ENCODE peak calls at places on chromosomes 3 and 15, in five cellular contexts. J is fibroblast of the aortic adventitia, G is astrocyte of the spinal cord, X is lower leg skin, F is spleen. O is an unnamed sample.

GRCh38 chr15:31034152-31034551 is 42.7 kb upstream of the MTMR10 start:
- DNase-seq in J (peak; percentile 46), G (no peak), X (no peak), F (no peak), O (peak; percentile 13)

GRCh38 chr15:31292391-31293020 is 34.1 kb upstream of the KLF13 start:
- DNase-seq in J (no peak), G (no peak), X (peak; percentile 53), F (no peak), O (no peak)

GRCh38 chr15:79132361-79132760 is 41.8 kb upstream of the RASGRF1 start:
- DNase-seq in J (no peak), G (no peak), X (no peak), F (no peak), O (no peak)

GRCh38 chr15:74226761-74227540 is 9.2 kb upstream of the CCDC33 start:
- DNase-seq in J (no peak), G (no peak), X (no peak), F (no peak), O (no peak)

GRCh38 chr3:168457973-168458539 is 362.3 kb upstream of the GOLIM4 start:
- DNase-seq in J (no peak), G (no peak), X (no peak), F (no peak), O (no peak)

GRCh38 chr3:187237741-187238140 is 40.5 kb downstream of the RTP1 start:
- DNase-seq in J (peak; percentile 40), G (no peak), X (no peak), F (no peak), O (no peak)

GRCh38 chr3:35722902-35723301 is 83.6 kb downstream of the ARPP21 start:
- DNase-seq in J (no peak), G (no peak), X (no peak), F (no peak), O (no peak)

GRCh38 chr15:89566621-89567294 is 8.5 kb upstream of the TICRR start:
- DNase-seq in J (no peak), G (no peak), X (no peak), F (no peak), O (no peak)

GRCh38 chr15:50501815-50502214 is 44.7 kb downstream of the USP50 start:
- DNase-seq in J (no peak), G (no peak), X (no peak), F (no peak), O (no peak)

GRCh38 chr3:8625991-8626390 is 18.6 kb downstream of the SSUH2 start:
- DNase-seq in J (no peak), G (no peak), X (no peak), F (no peak), O (no peak)

GRCh38 chr3:74067296-74067695 is 442.6 kb upstream of the PDZRN3 start:
- DNase-seq in J (peak; percentile 14), G (peak; percentile 5), X (no peak), F (no peak), O (peak; percentile 77)

GRCh38 chr15:96207377-96208006 is 123.0 kb upstream of the NR2F2 start:
- DNase-seq in J (no peak), G (no peak), X (no peak), F (no peak), O (peak; percentile 46)

GRCh38 chr3:27253831-27254230 is 115.4 kb downstream of the NEK10 start:
- DNase-seq in J (peak; percentile 49), G (peak; percentile 64), X (no peak), F (no peak), O (peak; percentile 65)

GRCh38 chr3:155352900-155353490 is 59.5 kb upstream of the STRIT1 start:
- DNase-seq in J (peak; percentile 67), G (peak; percentile 55), X (no peak), F (no peak), O (peak; percentile 66)

GRCh38 chr15:64045774-64046346 is 425 bp downstream of the DAPK2 start:
- DNase-seq in J (no peak), G (no peak), X (no peak), F (peak; percentile 85), O (no peak)

GRCh38 chr15:42511010-42511396 is 15.6 kb downstream of the SNAP23 start:
- DNase-seq in J (peak; percentile 89), G (peak; percentile 50), X (no peak), F (no peak), O (peak; percentile 83)
- H3K4me3 ChIP-seq in J (peak overlapping the region; percentile 23), G (no peak overlapping the region), X (no peak overlapping the region), F (peak overlapping the region; percentile 50), O (peak overlapping the region; percentile 30)

GRCh38 chr3:124391774-124392173 is 338.5 kb upstream of the UMPS start:
- DNase-seq in J (no peak), G (no peak), X (no peak), F (no peak), O (no peak)
- TF ChIP-seq CTCF in J (peak; percentile 4), G (no peak), X (no peak), F (no peak), O (no peak)

GRCh38 chr3:11591006-11591360 is 52.7 kb downstream of the VGLL4 start:
- DNase-seq in J (peak; percentile 44), G (no peak), X (no peak), F (no peak), O (peak; percentile 29)

GRCh38 chr3:11596387-11596786 is 47.3 kb downstream of the VGLL4 start:
- DNase-seq in J (no peak), G (no peak), X (no peak), F (no peak), O (peak; percentile 23)

GRCh38 chr3:11591401-11592266 is 52.1 kb downstream of the VGLL4 start:
- DNase-seq in J (peak; percentile 81), G (peak; percentile 88), X (no peak), F (no peak), O (peak; percentile 83)

GRCh38 chr3:11592460-11593298 is 51.0 kb downstream of the VGLL4 start:
- DNase-seq in J (peak; percentile 63), G (peak; percentile 58), X (no peak), F (no peak), O (peak; percentile 33)

GRCh38 chr3:11593318-11594034 is 50.2 kb downstream of the VGLL4 start:
- DNase-seq in J (no peak), G (no peak), X (no peak), F (no peak), O (no peak)
- H3K4me3 ChIP-seq in J (no peak overlapping the region), G (no peak overlapping the region), X (no peak overlapping the region), F (no peak overlapping the region), O (no peak overlapping the region)

GRCh38 chr3:158313344-158313927 is 203.5 kb downstream of the RSRC1 start:
- DNase-seq in J (peak; percentile 19), G (peak; percentile 43), X (no peak), F (no peak), O (peak; percentile 76)
- TF ChIP-seq CTCF in J (no peak), G (peak; percentile 45), X (no peak), F (no peak), O (peak; percentile 55)

DNA sequence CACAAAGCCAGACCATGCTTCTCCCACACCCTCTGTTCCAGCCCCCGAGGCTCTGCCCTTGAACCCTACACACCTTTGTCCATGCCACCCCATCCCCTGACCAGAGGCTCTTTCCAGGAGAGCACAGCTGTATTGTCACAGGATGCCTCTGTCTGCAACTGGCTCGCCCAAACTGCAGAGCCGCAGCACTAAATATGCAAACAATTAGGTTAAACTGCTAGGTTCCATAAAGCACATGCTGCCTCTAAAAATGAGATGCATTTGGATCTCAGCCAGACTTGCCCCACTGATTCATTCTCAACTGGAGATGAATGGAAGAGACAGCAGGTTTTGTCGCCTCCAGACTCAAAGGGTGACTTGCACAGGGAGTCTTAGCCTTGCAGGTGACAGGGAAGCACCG is 95.0 kb downstream of the NUP210 start:
- DNase-seq in J (no peak), G (no peak), X (no peak), F (no peak), O (no peak)
- H3K4me3 ChIP-seq in J (no peak overlapping the region), G (no peak overlapping the region), X (no peak overlapping the region), F (no peak overlapping the region), O (no peak overlapping the region)

GRCh38 chr3:147843331-147843730 is 434.2 kb downstream of the ZIC1 start:
- DNase-seq in J (no peak), G (no peak), X (no peak), F (no peak), O (no peak)

GRCh38 chr3:147838650-147839049 is 429.5 kb downstream of the ZIC1 start:
- DNase-seq in J (peak; percentile 6), G (no peak), X (no peak), F (no peak), O (peak; percentile 17)
- TF ChIP-seq CTCF in J (no peak), G (peak; percentile 18), X (no peak), F (no peak), O (peak; percentile 22)

GRCh38 chr15:57064033-57064432 is 145.6 kb downstream of the TCF12 start:
- DNase-seq in J (no peak), G (no peak), X (no peak), F (no peak), O (no peak)
- H3K4me3 ChIP-seq in J (no peak overlapping the region), G (no peak overlapping the region), X (no peak overlapping the region), F (no peak overlapping the region), O (no peak overlapping the region)

DNA sequence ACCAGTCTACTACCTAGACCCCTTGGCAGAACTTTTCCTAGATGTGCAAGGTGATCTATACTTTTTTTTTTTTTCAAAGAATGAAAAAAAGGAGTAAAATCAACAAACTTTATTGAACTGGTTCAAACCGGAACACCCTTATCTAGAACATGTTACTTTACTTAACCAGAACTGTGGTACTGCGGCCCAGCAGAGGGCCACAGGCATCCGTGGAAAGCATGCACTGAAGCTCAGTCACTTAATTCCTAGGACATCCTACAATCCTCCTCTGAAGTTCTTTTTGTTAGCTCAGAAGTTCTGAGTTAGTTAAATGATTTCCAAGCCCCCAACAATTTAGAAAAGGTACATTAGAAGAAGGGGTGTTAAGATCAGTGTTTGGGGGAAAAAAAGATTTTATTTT is 21.6 kb downstream of the CHAC1 start:
- DNase-seq in J (no peak), G (no peak), X (no peak), F (no peak), O (peak; percentile 57)
- TF ChIP-seq CTCF in J (no peak), G (no peak), X (no peak), F (no peak), O (peak; percentile 55)

GRCh38 chr3:183253961-183254815 is 1.1 kb downstream of the B3GNT5 start:
- DNase-seq in J (no peak), G (peak; percentile 32), X (peak; percentile 87), F (peak; percentile 89), O (no peak)
- H3K4me3 ChIP-seq in J (peak overlapping the region; percentile 80), G (peak overlapping the region; percentile 82), X (peak overlapping the region; percentile 63), F (peak overlapping the region; percentile 68), O (peak overlapping the region; percentile 82)

DNA sequence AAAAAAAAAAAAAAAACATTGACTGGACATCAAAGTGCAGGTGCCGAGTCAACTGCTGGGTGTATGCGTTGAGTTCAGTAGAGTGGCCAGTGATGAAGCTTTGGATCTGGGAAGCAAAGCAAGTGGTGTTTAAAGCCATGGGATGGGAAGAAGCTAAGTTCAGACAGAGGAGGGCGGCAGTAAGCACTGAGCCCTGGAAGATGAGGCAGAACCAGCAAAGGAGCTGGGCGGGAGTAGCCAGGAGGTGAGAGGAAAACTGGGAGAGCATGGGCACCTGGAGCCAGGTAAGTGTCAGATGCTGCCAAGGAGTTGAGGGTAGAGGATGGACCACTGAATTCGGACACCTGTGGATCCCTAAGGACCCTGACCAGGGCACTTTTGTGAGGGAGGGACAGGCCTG is 11.4 kb upstream of the GNAI2 start:
- DNase-seq in J (no peak), G (no peak), X (no peak), F (no peak), O (no peak)
- TF ChIP-seq CTCF in J (no peak), G (no peak), X (no peak), F (no peak), O (no peak)